ENCODE peak calls at places on chromosomes 6 and 20, in eight cellular contexts. F is fibroblast of pulmonary artery; T is activated B cell treated with CpG ODN at 0.5 μM for 24 hours; L is nephron progenitor cell; Y is AG08396; H is CD8-positive, alpha-beta T cell; W is brain microvascular endothelial cell; Z is choroid plexus epithelial cell. D is an unnamed sample.

GRCh38 chr6:158923801-158924498 is 76.1 kb downstream of the RSPH3 start:
- DNase-seq in Y (no peak), T (no peak), W (no peak), L (no peak), H (no peak), Z (no peak), F (no peak), D (no peak)

GRCh38 chr6:60991427-60992028 is 1294.5 kb downstream of the KHDRBS2 start:
- DNase-seq in F (no peak), L (no peak), Z (no peak), H (no peak), Y (no peak), W (no peak), T (no peak), D (no peak)

GRCh38 chr20:2006452-2007381 is 12.9 kb upstream of the PDYN start:
- DNase-seq in W (peak; percentile 16), Z (peak; percentile 52), Y (peak; percentile 59), F (peak; percentile 54), T (no peak), H (peak; percentile 53), L (peak; percentile 51), D (peak; percentile 47)

GRCh38 chr20:58930496-58930895 is 50.6 kb upstream of the NELFCD start:
- DNase-seq in W (no peak), H (no peak), T (no peak), F (no peak), L (no peak), Y (no peak), Z (no peak), D (no peak)

GRCh38 chr6:85360794-85361642 is 88.9 kb upstream of the NT5E start:
- DNase-seq in L (no peak), Y (peak; percentile 80), W (peak; percentile 89), Z (peak; percentile 96), F (peak; percentile 90), H (no peak), T (no peak), D (peak; percentile 84)

GRCh38 chr6:137811121-137811911 is 55.7 kb upstream of the TNFAIP3 start:
- DNase-seq in Y (peak; percentile 24), L (no peak), Z (peak; percentile 95), T (peak; percentile 53), H (peak; percentile 75), F (peak; percentile 94), W (peak; percentile 88), D (peak; percentile 86)

GRCh38 chr6:21214738-21215448 is 378.7 kb upstream of the SOX4 start:
- DNase-seq in H (no peak), W (no peak), Z (no peak), Y (no peak), T (no peak), L (no peak), F (no peak), D (no peak)

GRCh38 chr6:44076366-44077200 is 50.7 kb downstream of the MRPL14 start:
- DNase-seq in H (no peak), Y (peak; percentile 58), L (peak; percentile 67), W (no peak), Z (no peak), F (peak; percentile 18), T (no peak), D (peak; percentile 59)

GRCh38 chr6:6820688-6821238 is 232.2 kb downstream of the LY86 start:
- DNase-seq in L (no peak), Y (no peak), F (no peak), Z (no peak), T (no peak), H (no peak), W (no peak), D (no peak)

GRCh38 chr20:32070690-32071213 is 18.7 kb downstream of the HCK start:
- DNase-seq in Z (no peak), L (no peak), H (no peak), Y (no peak), F (no peak), T (no peak), W (no peak), D (no peak)

GRCh38 chr20:4272225-4272624 is 256.9 kb upstream of the RNF24 start:
- DNase-seq in F (no peak), L (no peak), Z (no peak), T (no peak), W (no peak), Y (no peak), H (no peak), D (no peak)

GRCh38 chr6:1388927-1389790 is at the start of gene FOXF2:
- DNase-seq in W (no peak), L (peak; percentile 47), T (no peak), Y (peak; percentile 84), F (no peak), Z (no peak), H (no peak), D (peak; percentile 22)

GRCh38 chr6:4884646-4885427 is 108.6 kb downstream of the CDYL start:
- DNase-seq in T (no peak), W (no peak), H (no peak), Z (no peak), Y (no peak), F (no peak), L (no peak), D (no peak)

GRCh38 chr20:7868108-7868507 is 72.2 kb downstream of the HAO1 start:
- DNase-seq in T (no peak), W (no peak), Z (no peak), L (no peak), Y (no peak), F (no peak), H (no peak), D (no peak)

GRCh38 chr6:110581682-110582081 is 105.3 kb upstream of the SLC22A16 start:
- DNase-seq in Y (peak; percentile 39), T (no peak), F (no peak), L (no peak), W (no peak), Z (no peak), H (no peak), D (no peak)

GRCh38 chr20:64065973-64066341 is 3.0 kb downstream of the TCEA2 start:
- DNase-seq in Z (peak; percentile 89), F (peak; percentile 58), H (no peak), W (peak; percentile 54), Y (peak; percentile 86), L (no peak), T (peak; percentile 40), D (peak; percentile 74)

GRCh38 chr6:167699141-167700036 is 127.3 kb upstream of the AFDN start:
- DNase-seq in H (peak; percentile 59), T (peak; percentile 57), L (no peak), Z (peak; percentile 35), W (peak; percentile 16), Y (no peak), F (peak; percentile 76), D (no peak)

GRCh38 chr20:47412073-47412472 is 55.6 kb upstream of the ZMYND8 start:
- DNase-seq in F (no peak), W (no peak), Y (no peak), Z (no peak), L (no peak), H (no peak), T (peak; percentile 38), D (no peak)

GRCh38 chr6:148747145-148747492 is 289 bp downstream of the UST start:
- DNase-seq in L (peak; percentile 68), Z (no peak), H (no peak), Y (peak; percentile 73), W (no peak), T (no peak), F (peak; percentile 52), D (peak; percentile 77)

GRCh38 chr6:111087106-111087835 is at the start of gene SLC16A10:
- DNase-seq in Y (peak; percentile 47), Z (no peak), T (peak; percentile 65), W (no peak), F (peak; percentile 4), L (peak; percentile 92), H (peak; percentile 89), D (peak; percentile 73)

GRCh38 chr6:163944897-163945296 is 530.4 kb downstream of the QKI start:
- DNase-seq in H (no peak), T (no peak), Y (no peak), F (no peak), L (no peak), Z (no peak), W (no peak), D (peak; percentile 44)

GRCh38 chr6:39451831-39452230 is 129.3 kb upstream of the KCNK16 start:
- DNase-seq in F (no peak), Y (no peak), Z (no peak), W (no peak), T (no peak), H (no peak), L (no peak), D (peak; percentile 12)

GRCh38 chr6:48614326-48614725 is 503.3 kb upstream of the PTCHD4 start:
- DNase-seq in T (no peak), Y (no peak), W (no peak), Z (no peak), F (no peak), H (no peak), L (no peak), D (no peak)

GRCh38 chr20:59514554-59514953 is 89.8 kb upstream of the PHACTR3 start:
- DNase-seq in H (no peak), Y (no peak), T (no peak), W (no peak), Z (no peak), F (no peak), L (no peak), D (no peak)

GRCh38 chr6:6897140-6897539 is 210.6 kb upstream of the RREB1 start:
- DNase-seq in L (no peak), W (no peak), H (no peak), Y (no peak), Z (no peak), F (no peak), T (no peak), D (no peak)